ENCODE peak calls at places on chromosomes 2 and 18, in five cellular contexts. T is brain microvascular endothelial cell, D is mammary epithelial cell, I is heart left ventricle, W is A673. Y is an unnamed sample.

GRCh38 chr2:230865766-230866703 is 1.3 kb downstream of the ITM2C start:
- DNase-seq in T (no peak), D (peak), I (no peak), W (peak), Y (no peak)

GRCh38 chr2:28895189-28895893 is 874 bp downstream of the WDR43 start:
- DNase-seq in T (peak), D (peak), I (peak), W (peak), Y (peak)

GRCh38 chr2:207252979-207253640 is 87.4 kb upstream of the KLF7 start:
- DNase-seq in T (peak), D (no peak), I (no peak), W (peak), Y (no peak)

GRCh38 chr2:28624436-28624797 is 127.2 kb upstream of the PPP1CB start:
- DNase-seq in T (no peak), D (no peak), I (no peak), W (no peak), Y (no peak)

GRCh38 chr2:179274749-179275148 is 10.1 kb upstream of the SESTD1 start:
- DNase-seq in T (no peak), D (no peak), I (no peak), W (no peak), Y (no peak)

GRCh38 chr2:177106212-177106611 is 106.4 kb upstream of the HNRNPA3 start:
- DNase-seq in T (no peak), D (no peak), I (no peak), W (peak), Y (no peak)

GRCh38 chr18:77006305-77007175 is 126.0 kb downstream of the MBP start:
- DNase-seq in T (no peak), D (no peak), I (no peak), W (no peak), Y (peak)

GRCh38 chr2:110777531-110778311 is 45.3 kb downstream of the ACOXL start:
- DNase-seq in T (no peak), D (no peak), I (no peak), W (no peak), Y (no peak)

GRCh38 chr2:239467956-239468490 is 67.2 kb upstream of the HDAC4 start:
- DNase-seq in T (no peak), D (no peak), I (no peak), W (no peak), Y (no peak)

GRCh38 chr18:3605562-3606443 is 155.8 kb downstream of the TGIF1 start:
- DNase-seq in T (peak), D (peak), I (no peak), W (peak), Y (no peak)

GRCh38 chr18:74290831-74291770 is 662 bp downstream of the CYB5A start:
- DNase-seq in T (no peak), D (peak), I (no peak), W (no peak), Y (no peak)

GRCh38 chr2:9613291-9613690 is 17.5 kb downstream of the YWHAQ start:
- DNase-seq in T (peak), D (peak), I (no peak), W (no peak), Y (no peak)

GRCh38 chr2:10534514-10535250 is 86.6 kb upstream of the ODC1 start:
- DNase-seq in T (peak), D (no peak), I (no peak), W (no peak), Y (no peak)

DNA sequence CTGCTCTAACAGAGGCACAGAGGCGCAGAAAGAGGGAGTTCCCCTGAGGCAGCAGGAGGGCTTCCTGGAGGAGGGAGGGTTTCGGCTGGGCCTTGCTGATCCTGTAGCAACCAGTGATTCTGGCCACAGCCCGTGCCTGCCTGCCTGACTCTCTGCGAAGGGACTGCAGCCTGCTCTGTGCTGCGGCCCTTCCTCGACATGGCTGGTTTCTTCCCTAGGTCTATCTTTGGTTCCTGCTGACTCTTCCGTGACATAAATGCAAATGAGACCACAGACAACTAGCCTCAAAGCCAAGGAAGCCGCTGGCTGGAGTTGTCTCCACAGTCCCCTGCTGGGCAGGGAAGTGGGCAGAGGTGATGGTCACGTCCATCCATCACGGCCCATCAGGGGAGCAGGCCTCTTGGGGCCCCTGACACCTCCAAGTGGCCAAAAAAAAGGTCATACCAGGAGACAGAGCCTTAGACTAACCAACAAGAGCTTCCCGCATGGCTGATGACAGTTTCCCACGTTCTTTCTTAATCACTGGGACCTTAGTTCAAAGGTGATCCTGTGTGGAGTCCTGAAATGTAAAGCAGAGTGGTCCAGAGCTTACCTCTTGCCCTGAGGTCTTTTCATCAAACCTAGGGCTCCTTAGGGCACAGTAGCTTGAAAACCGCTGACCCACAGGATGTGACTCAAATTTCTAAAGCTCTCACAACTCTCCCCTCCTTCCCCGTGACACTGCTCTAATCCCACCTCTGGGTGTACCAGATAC is 55.3 kb downstream of the HS1BP3 start:
- DNase-seq in T (peak), D (peak), I (no peak), W (no peak), Y (no peak)
- H3K27ac ChIP-seq in T (peak), D (no peak), I (peak), W (no peak), Y (peak)

GRCh38 chr2:216215991-216216390 is 106.8 kb downstream of the XRCC5 start:
- DNase-seq in T (no peak), D (no peak), I (no peak), W (peak), Y (no peak)
- H3K27ac ChIP-seq in T (no peak), D (no peak), I (no peak), W (no peak), Y (no peak)

GRCh38 chr2:214139630-214140284 is 271.1 kb upstream of the VWC2L start:
- DNase-seq in T (no peak), D (peak), I (no peak), W (peak), Y (no peak)
- H3K27ac ChIP-seq in T (no peak), D (no peak), I (no peak), W (no peak), Y (no peak)

DNA sequence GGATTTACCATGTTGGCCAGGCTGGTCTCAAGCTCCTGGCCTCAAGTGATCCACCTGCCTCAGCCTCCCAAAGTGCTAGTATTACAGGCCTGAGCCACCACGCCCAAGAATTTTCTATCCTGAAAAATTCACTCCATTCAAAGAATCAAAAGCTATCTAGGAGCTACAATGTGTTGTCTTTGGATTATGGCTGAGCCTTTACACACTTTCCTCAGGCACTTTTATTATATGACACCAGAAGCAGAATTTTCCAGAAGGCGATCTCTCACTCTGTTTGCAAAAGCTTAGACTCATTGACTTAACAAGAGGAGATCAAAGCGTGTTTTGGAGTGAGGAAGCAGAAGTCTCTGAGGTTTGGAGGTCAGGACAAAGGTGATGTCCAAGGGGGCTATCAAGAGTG is 3.6 kb downstream of the FAM124B start:
- DNase-seq in T (no peak), D (no peak), I (no peak), W (no peak), Y (no peak)
- H3K27ac ChIP-seq in T (no peak), D (no peak), I (no peak), W (no peak), Y (no peak)

Y was measured in right cardiac atrium.